ENCODE peak calls at places on chromosomes 6 and 20, in seven cellular contexts. C, O, M, Y, D, W and K are unnamed samples.

GRCh38 chr6:123716506-123716905 is 79.8 kb upstream of the TRDN start:
- DNase-seq in C (no peak), O (no peak), M (no peak), Y (no peak), D (no peak), W (no peak), K (no peak)

GRCh38 chr6:1335367-1336037 is 23.6 kb downstream of the FOXQ1 start:
- DNase-seq in C (no peak), O (peak; percentile 42), M (no peak), Y (no peak), D (no peak), W (no peak), K (no peak)

GRCh38 chr6:126361832-126362231 is 21.9 kb downstream of the CENPW start:
- DNase-seq in C (no peak), O (no peak), M (no peak), Y (no peak), D (no peak), W (no peak), K (no peak)

GRCh38 chr6:138673317-138674014 is 100.1 kb upstream of the CCDC28A start:
- DNase-seq in C (no peak), O (no peak), M (no peak), Y (no peak), D (no peak), W (no peak), K (no peak)

GRCh38 chr6:21115111-21115510 is 478.4 kb upstream of the SOX4 start:
- DNase-seq in C (no peak), O (peak; percentile 54), M (no peak), Y (no peak), D (no peak), W (no peak), K (no peak)

GRCh38 chr6:14544689-14545088 is 427.1 kb downstream of the CD83 start:
- DNase-seq in C (no peak), O (no peak), M (no peak), Y (peak; percentile 44), D (no peak), W (no peak), K (no peak)

GRCh38 chr6:47106721-47107197 is 64.6 kb upstream of the ADGRF1 start:
- DNase-seq in C (no peak), O (no peak), M (no peak), Y (no peak), D (no peak), W (no peak), K (no peak)

GRCh38 chr6:63804381-63804956 is 168.9 kb downstream of the PHF3 start:
- DNase-seq in C (no peak), O (peak; percentile 88), M (no peak), Y (no peak), D (no peak), W (no peak), K (no peak)

GRCh38 chr20:44319880-44320422 is 8.9 kb upstream of the FITM2 start:
- DNase-seq in C (no peak), O (no peak), M (no peak), Y (no peak), D (no peak), W (no peak), K (no peak)

GRCh38 chr6:163841326-163841725 is 426.8 kb downstream of the QKI start:
- DNase-seq in C (no peak), O (no peak), M (no peak), Y (no peak), D (no peak), W (no peak), K (no peak)

GRCh38 chr6:87436435-87436834 is 28.7 kb downstream of the CFAP206 start:
- DNase-seq in C (peak; percentile 61), O (peak; percentile 27), M (peak; percentile 23), Y (no peak), D (peak; percentile 66), W (peak; percentile 65), K (no peak)

GRCh38 chr6:163764565-163764964 is 350.0 kb downstream of the QKI start:
- DNase-seq in C (no peak), O (no peak), M (no peak), Y (no peak), D (no peak), W (no peak), K (no peak)